ENCODE peak calls at places on chromosomes 4 and X, in seven cellular contexts. Z is left lung, C is uterus, S is A549, F is hepatocyte, Q is heart left ventricle, Y is fibroblast of lung. R is an unnamed sample. For H3K4me1, the result is how much of the 10 kb centered on the place peaks cover.

GRCh38 chr4:175671491-175671934 is 140.6 kb downstream of the GPM6A start:
- DNase-seq in Z (no peak), Q (no peak), C (no peak), F (peak), Y (peak), S (peak), R (no peak)

GRCh38 chrX:68920541-68920940 is 91.7 kb downstream of the EFNB1 start:
- DNase-seq in F (no peak), Q (peak), S (no peak), Z (no peak), Y (no peak), C (peak), R (no peak)

GRCh38 chrX:46978341-46979291 is 66.4 kb downstream of the JADE3 start:
- DNase-seq in C (peak), F (peak), S (peak), Q (peak), Z (peak), Y (peak), R (peak)

GRCh38 chrX:136168929-136169735 is 21.8 kb downstream of the FHL1 start:
- DNase-seq in S (no peak), C (peak), Q (peak), Y (peak), F (peak), Z (no peak), R (no peak)

GRCh38 chr4:167210166-167210565 is 24.1 kb downstream of the SPOCK3 start:
- DNase-seq in Z (no peak), C (no peak), Q (no peak), S (no peak), Y (no peak), F (no peak), R (no peak)

GRCh38 chr4:122047706-122048425 is 96.0 kb upstream of the TRPC3 start:
- DNase-seq in S (no peak), Q (no peak), F (no peak), Y (no peak), Z (no peak), C (no peak), R (no peak)

GRCh38 chr4:86688026-86688425 is 93.9 kb downstream of the PTPN13 start:
- DNase-seq in Z (no peak), C (no peak), S (no peak), Y (no peak), F (no peak), Q (no peak), R (no peak)

GRCh38 chr4:15707363-15707715 is 4.5 kb downstream of the BST1 start:
- DNase-seq in Q (no peak), F (no peak), C (no peak), Z (no peak), Y (no peak), S (no peak), R (no peak)

GRCh38 chr4:82500830-82501229 is 61.0 kb downstream of the TMEM150C start:
- DNase-seq in Q (no peak), Y (no peak), Z (no peak), S (no peak), C (no peak), F (no peak), R (no peak)

GRCh38 chrX:152928761-152929400 is 31.0 kb downstream of the ZNF185 start:
- DNase-seq in Z (no peak), C (no peak), Q (no peak), F (no peak), Y (no peak), S (no peak), R (no peak)

GRCh38 chrX:80489166-80489565 is 68.9 kb downstream of the TENT5D start:
- DNase-seq in C (no peak), S (no peak), Y (no peak), F (no peak), Z (no peak), Q (no peak), R (no peak)

GRCh38 chr4:76624271-76624681 is 189.2 kb downstream of the SHROOM3 start:
- DNase-seq in Q (peak), C (peak), S (no peak), F (peak), Z (no peak), Y (peak), R (no peak)

GRCh38 chr4:41977709-41978108 is 3.8 kb upstream of the DCAF4L1 start:
- DNase-seq in C (no peak), S (no peak), F (no peak), Z (no peak), Q (no peak), Y (peak), R (no peak)

GRCh38 chr4:24488399-24489164 is 95.8 kb downstream of the DHX15 start:
- DNase-seq in Y (peak), F (peak), C (peak), Z (peak), Q (peak), S (peak), R (peak)

GRCh38 chr4:158906073-158906472 is 137.2 kb downstream of the FNIP2 start:
- DNase-seq in Q (no peak), S (no peak), Y (no peak), Z (no peak), C (no peak), F (no peak), R (peak)

GRCh38 chr4:182367153-182367552 is 124.0 kb downstream of the TENM3 start:
- DNase-seq in Y (peak), F (peak), S (no peak), C (no peak), Q (no peak), Z (no peak), R (no peak)

GRCh38 chr4:108829981-108830492 is 67.2 kb upstream of the ETNPPL start:
- DNase-seq in Y (peak), F (no peak), Z (no peak), C (no peak), Q (no peak), S (no peak), R (no peak)

GRCh38 chr4:138751290-138751689 is 264.3 kb upstream of the NOCT start:
- DNase-seq in C (no peak), Y (no peak), F (no peak), Q (no peak), S (no peak), Z (no peak), R (no peak)

GRCh38 chrX:132488819-132489255 is at the start of gene MBNL3:
- DNase-seq in C (peak), Y (peak), Q (peak), F (peak), S (no peak), Z (peak), R (peak)

DNA sequence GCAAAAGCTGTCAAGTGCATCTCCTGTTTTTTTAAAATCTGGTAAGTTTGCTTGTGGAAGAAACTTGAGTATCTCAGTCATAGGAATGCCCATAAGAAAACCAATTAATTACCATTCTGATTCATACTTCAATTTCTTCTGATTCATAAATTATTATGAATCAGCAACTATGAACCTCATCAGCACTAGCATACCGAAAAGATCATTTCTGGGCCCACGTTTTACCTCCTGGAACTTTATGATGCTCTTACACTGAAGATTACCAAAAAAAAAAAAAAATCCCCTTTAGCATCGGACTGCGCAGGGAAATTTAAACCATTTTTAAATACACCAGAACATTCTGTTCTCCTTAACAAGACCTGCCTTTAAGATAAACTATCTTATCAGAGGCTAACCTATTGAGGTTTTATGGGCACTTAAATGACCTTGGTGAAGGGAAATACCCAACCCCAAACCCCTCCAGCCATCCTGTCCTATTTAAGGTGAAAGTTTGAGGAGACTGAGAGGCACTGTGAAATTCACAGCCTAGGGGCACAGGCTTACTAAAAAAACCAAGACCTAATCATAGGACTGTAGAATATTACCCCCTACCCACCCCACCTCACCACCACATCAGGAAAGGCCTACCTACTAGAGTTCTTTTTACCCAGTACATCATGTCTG is 38.2 kb upstream of the ABCG2 start:
- DNase-seq in Z (no peak), Y (no peak), S (no peak), C (no peak), F (no peak), Q (no peak), R (no peak)
- H3K27ac ChIP-seq in Z (no peak), Y (no peak), S (peak), C (no peak), F (peak), Q (no peak), R (no peak)

GRCh38 chr4:18846313-18846712 is 824.8 kb upstream of the LCORL start:
- DNase-seq in C (no peak), Y (no peak), Q (no peak), F (no peak), Z (no peak), S (no peak), R (no peak)

GRCh38 chr4:18842431-18842830 is 820.9 kb upstream of the LCORL start:
- DNase-seq in S (no peak), Y (no peak), C (no peak), F (no peak), Q (no peak), Z (peak), R (no peak)

GRCh38 chr4:18844726-18845125 is 823.2 kb upstream of the LCORL start:
- DNase-seq in Q (no peak), F (no peak), C (no peak), Z (no peak), Y (peak), S (no peak), R (no peak)

GRCh38 chr4:18840499-18840898 is 818.9 kb upstream of the LCORL start:
- DNase-seq in S (no peak), F (no peak), Z (no peak), C (no peak), Y (peak), Q (no peak), R (no peak)
- H3K4me1 ChIP-seq in S (under half), F (under half), Z (under half), C (under half), Y (under half), Q (under half), R (under half)

DNA sequence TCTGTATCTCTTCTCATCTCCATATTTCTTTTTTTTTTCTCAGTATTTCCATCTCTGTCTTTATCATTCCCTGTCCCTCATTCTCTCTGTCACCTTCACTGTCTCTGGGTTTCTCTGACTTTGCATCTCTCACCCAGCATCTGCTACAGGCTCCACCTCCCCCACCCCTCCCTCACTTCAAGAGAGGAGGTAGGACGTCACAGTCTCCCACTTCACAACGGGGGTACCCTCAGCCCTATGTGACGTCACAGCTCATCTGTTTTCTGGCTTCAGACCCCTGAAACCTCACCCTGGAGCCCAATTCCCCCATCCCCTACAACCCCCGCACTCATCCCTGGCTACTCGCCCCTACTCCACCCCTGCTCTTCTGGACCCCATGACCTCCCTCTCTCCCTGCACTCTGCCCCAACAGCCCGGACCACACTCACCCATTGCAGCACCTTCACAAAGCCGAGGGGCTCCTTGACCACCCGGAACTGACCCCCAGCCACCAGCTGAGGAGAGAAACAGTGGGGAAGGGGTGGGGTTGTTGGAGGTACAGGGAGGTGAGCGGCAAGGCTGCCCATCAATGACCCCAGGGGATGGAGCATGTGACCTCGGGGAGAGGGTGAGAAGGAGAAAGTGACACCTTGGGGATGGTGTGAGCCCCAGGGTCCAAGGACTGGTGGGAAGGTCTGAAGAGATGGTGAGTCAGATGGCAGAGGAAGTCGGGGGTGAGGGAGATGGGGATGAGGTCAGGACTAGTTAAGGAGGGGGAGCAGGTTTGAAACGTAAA is 1.3 kb downstream of the SYP start:
- DNase-seq in Z (no peak), F (no peak), S (no peak), C (no peak), Q (no peak), Y (no peak), R (no peak)
- H3K4me3 ChIP-seq in Z (no peak), F (no peak), S (no peak), C (no peak), Q (no peak), Y (no peak), R (no peak)

DNA sequence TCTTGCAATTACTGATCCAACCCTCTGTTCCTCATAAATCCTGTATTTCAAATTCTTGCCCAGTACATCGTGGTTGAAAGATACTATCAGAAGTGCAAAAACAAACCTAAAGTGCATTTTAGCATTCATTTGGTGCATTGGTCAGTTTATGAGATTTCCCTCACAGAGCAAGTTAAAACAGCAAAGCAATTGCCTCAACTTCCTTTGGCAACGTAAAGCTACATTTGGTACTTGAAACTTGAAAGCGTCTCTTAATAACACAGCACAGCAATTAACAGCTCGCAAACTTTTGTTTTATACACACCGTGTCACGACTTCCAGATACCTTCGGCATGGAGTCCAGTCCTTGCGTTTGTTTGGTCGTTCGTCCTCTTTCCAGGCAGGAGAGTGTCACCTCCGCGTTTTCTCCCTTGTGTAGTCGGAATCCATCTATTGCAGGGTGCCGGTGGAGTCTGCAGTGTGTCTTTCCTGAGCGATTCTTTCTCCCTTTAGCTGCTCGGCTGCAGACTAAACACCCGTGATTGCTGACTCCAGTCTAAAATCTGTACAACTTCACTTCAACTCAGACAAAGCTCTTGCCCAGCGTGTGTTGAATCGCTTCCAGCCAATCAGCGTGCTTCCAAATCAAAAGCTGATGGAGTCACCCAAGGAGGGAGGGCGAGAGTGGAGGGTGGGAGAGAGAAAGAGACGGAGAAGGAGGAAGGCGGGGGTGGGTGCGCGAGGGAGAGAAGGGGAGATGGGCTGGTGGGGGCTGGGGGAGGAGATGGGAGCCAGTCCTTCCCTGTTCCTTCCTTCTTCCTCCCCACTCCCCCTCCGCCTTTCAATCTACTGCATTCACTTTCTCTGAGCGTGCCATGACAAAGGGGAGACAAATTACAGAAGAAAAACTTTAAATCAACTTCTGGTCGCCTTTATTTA is at the start of gene PCDH18:
- DNase-seq in F (peak), S (no peak), Y (peak), C (peak), Q (peak), Z (peak), R (no peak)
- H3K27ac ChIP-seq in F (peak), S (no peak), Y (peak), C (peak), Q (peak), Z (peak), R (no peak)

GRCh38 chr4:40601641-40602040 is 28.0 kb downstream of the RBM47 start:
- DNase-seq in F (no peak), S (no peak), C (no peak), Z (no peak), Q (no peak), Y (no peak), R (no peak)
- H3K4me1 ChIP-seq in F (under half), S (under half), C (under half), Z (under half), Q (under half), Y (under half), R (under half)

DNA sequence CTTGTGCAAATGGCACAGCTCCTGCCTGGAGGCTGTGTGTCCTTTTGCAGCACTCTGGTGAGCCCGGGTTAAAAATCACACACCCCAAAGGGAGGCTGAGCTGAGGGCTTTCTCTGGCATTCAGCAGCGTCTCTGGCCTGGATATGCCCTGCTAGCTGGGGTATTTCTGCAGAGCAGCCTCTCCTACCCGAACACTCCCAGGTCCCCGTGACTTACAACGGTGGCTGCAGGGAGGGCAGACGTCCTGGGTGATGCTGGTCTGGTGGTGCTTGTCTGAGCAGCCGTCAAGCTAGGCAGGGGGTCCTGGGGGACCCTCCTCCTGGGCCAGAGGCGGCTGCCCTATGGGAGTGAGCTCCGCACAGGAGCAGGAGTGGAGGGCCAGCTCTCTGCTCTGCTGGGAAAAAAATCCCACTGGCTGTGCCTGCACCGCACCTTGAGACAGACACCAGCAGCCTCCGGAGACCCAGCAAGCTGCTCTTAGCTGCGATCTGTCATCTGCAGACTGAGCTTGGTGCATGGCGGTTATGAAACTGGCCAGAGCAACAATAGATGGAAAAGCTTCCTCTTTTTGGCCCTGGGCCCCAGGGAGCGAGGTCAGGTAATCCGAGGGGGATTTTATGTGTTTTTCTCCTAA is 41.3 kb upstream of the ASMTL start:
- DNase-seq in F (no peak), S (no peak), Q (no peak), Y (no peak), C (no peak), Z (no peak), R (no peak)
- H3K4me3 ChIP-seq in F (no peak), S (no peak), Q (peak), Y (no peak), C (no peak), Z (no peak), R (no peak)

GRCh38 chr4:130608121-130608520 is 1512.2 kb downstream of the C4orf33 start:
- DNase-seq in Q (no peak), Z (no peak), F (no peak), Y (no peak), C (no peak), S (no peak), R (no peak)

GRCh38 chr4:130600706-130601105 is 1504.8 kb downstream of the C4orf33 start:
- DNase-seq in F (no peak), C (no peak), Z (no peak), Q (no peak), Y (no peak), S (no peak), R (no peak)

GRCh38 chr4:130603043-130603442 is 1507.1 kb downstream of the C4orf33 start:
- DNase-seq in C (no peak), Z (no peak), S (no peak), F (no peak), Y (no peak), Q (no peak), R (no peak)
- H3K27ac ChIP-seq in C (no peak), Z (no peak), S (no peak), F (no peak), Y (no peak), Q (no peak), R (no peak)

R was measured in CD8-positive, alpha-beta memory T cell.